ENCODE peak calls at places on chromosomes 7 and 10, in four cellular contexts. N is mesendoderm, Z is IMR-90, F is H9. T is an unnamed sample.

GRCh38 chr10:78780551-78780961 is 288.2 kb upstream of the ZMIZ1 start:
- DNase-seq in N (no peak), F (no peak), Z (no peak), T (no peak)

GRCh38 chr7:64528770-64529169 is 34.1 kb downstream of the ZNF680 start:
- DNase-seq in Z (no peak), F (no peak), N (no peak), T (no peak)

GRCh38 chr10:7340179-7340874 is 70.5 kb downstream of the SFMBT2 start:
- DNase-seq in Z (peak; percentile 10), F (no peak), N (peak; percentile 72), T (no peak)

GRCh38 chr10:48531486-48531885 is 73.4 kb downstream of the ARHGAP22 start:
- DNase-seq in F (peak; percentile 0), Z (no peak), N (no peak), T (no peak)

GRCh38 chr7:112371721-112372120 is 78.5 kb upstream of the IFRD1 start:
- DNase-seq in F (no peak), Z (peak; percentile 17), N (no peak), T (no peak)

GRCh38 chr7:106126170-106126938 is 14.2 kb upstream of the SYPL1 start:
- DNase-seq in Z (peak; percentile 82), N (no peak), F (no peak), T (no peak)

GRCh38 chr10:49678827-49679479 is 498 bp upstream of the C10orf53 start:
- DNase-seq in N (no peak), F (no peak), Z (no peak), T (peak; percentile 33)

GRCh38 chr7:5699951-5700384 is 81.5 kb downstream of the RNF216 start:
- DNase-seq in Z (peak; percentile 41), F (no peak), N (peak; percentile 56), T (no peak)

GRCh38 chr7:158428842-158429753 is 158.5 kb downstream of the PTPRN2 start:
- DNase-seq in Z (no peak), F (no peak), N (no peak), T (no peak)

GRCh38 chr10:128000660-128001059 is 93.8 kb downstream of the PTPRE start:
- DNase-seq in Z (no peak), N (no peak), F (no peak), T (no peak)

GRCh38 chr10:118805146-118805545 is 50.4 kb upstream of the CACUL1 start:
- DNase-seq in Z (no peak), F (no peak), N (no peak), T (no peak)

GRCh38 chr7:4786015-4786414 is 10.6 kb downstream of the AP5Z1 start:
- DNase-seq in N (no peak), F (no peak), Z (no peak), T (no peak)

GRCh38 chr7:21791046-21791445 is 154.7 kb downstream of the CDCA7L start:
- DNase-seq in F (no peak), Z (no peak), N (peak; percentile 13), T (no peak)

GRCh38 chr10:129631870-129632623 is 165.0 kb downstream of the MGMT start:
- DNase-seq in F (no peak), Z (no peak), N (no peak), T (no peak)

GRCh38 chr10:92839191-92840085 is 8.9 kb upstream of the EXOC6 start:
- DNase-seq in F (peak; percentile 82), N (peak; percentile 75), Z (peak; percentile 91), T (peak; percentile 95)

GRCh38 chr7:44072364-44073231 is 7.2 kb upstream of the PGAM2 start:
- DNase-seq in Z (peak; percentile 84), N (peak; percentile 83), F (peak; percentile 80), T (peak; percentile 65)

GRCh38 chr10:43166879-43167490 is 28.7 kb downstream of the CSGALNACT2 start:
- DNase-seq in N (no peak), Z (no peak), F (no peak), T (no peak)

GRCh38 chr7:157009170-157009777 is 1.2 kb downstream of the MNX1 start:
- DNase-seq in N (peak; percentile 73), F (no peak), Z (no peak), T (no peak)

GRCh38 chr10:68179016-68179415 is 52.9 kb downstream of the ATOH7 start:
- DNase-seq in F (no peak), Z (no peak), N (no peak), T (no peak)

GRCh38 chr7:140022582-140023211 is 40.1 kb downstream of the PARP12 start:
- DNase-seq in N (no peak), F (no peak), Z (peak; percentile 27), T (no peak)

GRCh38 chr7:54778696-54779285 is 19.8 kb upstream of the SEC61G start:
- DNase-seq in F (no peak), N (no peak), Z (peak; percentile 47), T (no peak)

GRCh38 chr10:130169136-130169888 is 33.1 kb downstream of the GLRX3 start:
- DNase-seq in N (peak; percentile 83), Z (peak; percentile 11), F (no peak), T (no peak)

GRCh38 chr7:50212016-50212325 is 92.5 kb upstream of the IKZF1 start:
- DNase-seq in N (no peak), Z (no peak), F (no peak), T (no peak)

GRCh38 chr7:91556956-91557650 is 292.9 kb downstream of the FZD1 start:
- DNase-seq in Z (no peak), N (no peak), F (no peak), T (no peak)

GRCh38 chr10:43461950-43462349 is 25.0 kb downstream of the ZNF487 start:
- DNase-seq in N (peak; percentile 80), Z (peak; percentile 85), F (no peak), T (no peak)

GRCh38 chr7:101558742-101559325 is 70.3 kb downstream of the MYL10 start:
- DNase-seq in Z (no peak), N (no peak), F (peak; percentile 30), T (no peak)

GRCh38 chr10:116815641-116816415 is 33.5 kb upstream of the ENO4 start:
- DNase-seq in F (no peak), Z (peak; percentile 67), N (no peak), T (no peak)

GRCh38 chr7:66205736-66206080 is 574 bp downstream of the TPST1 start:
- DNase-seq in N (peak; percentile 37), F (peak; percentile 41), Z (no peak), T (peak; percentile 73)

GRCh38 chr10:86079088-86079487 is 287.5 kb downstream of the GRID1 start:
- DNase-seq in Z (no peak), F (peak; percentile 67), N (peak; percentile 92), T (peak; percentile 50)

GRCh38 chr7:68030530-68030929 is 1033.9 kb downstream of the TYW1 start:
- DNase-seq in F (no peak), Z (no peak), N (no peak), T (no peak)

GRCh38 chr10:113061054-113061430 is 111.0 kb downstream of the TCF7L2 start:
- DNase-seq in Z (no peak), F (peak; percentile 14), N (no peak), T (no peak)

GRCh38 chr10:26841733-26842317 is 18.9 kb downstream of the ABI1 start:
- DNase-seq in N (no peak), Z (no peak), F (no peak), T (no peak)

GRCh38 chr10:26843736-26844135 is 17.0 kb downstream of the ABI1 start:
- DNase-seq in F (no peak), Z (no peak), N (no peak), T (no peak)

GRCh38 chr10:26840938-26841732 is 19.6 kb downstream of the ABI1 start:
- DNase-seq in F (no peak), Z (no peak), N (no peak), T (no peak)

GRCh38 chr10:26839966-26840627 is 20.7 kb downstream of the ABI1 start:
- DNase-seq in F (no peak), N (no peak), Z (peak; percentile 74), T (no peak)

GRCh38 chr10:26844381-26844780 is 16.4 kb downstream of the ABI1 start:
- DNase-seq in N (no peak), Z (no peak), F (no peak), T (no peak)
- H3K4me1 ChIP-seq in N (peaks cover 3% of the 10 kb centered on the region), Z (peaks cover 2% of the 10 kb centered on the region), F (peaks cover 6% of the 10 kb centered on the region), T (peaks cover 4% of the 10 kb centered on the region)

GRCh38 chr7:155585956-155586355 is 39.6 kb upstream of the CNPY1 start:
- DNase-seq in F (no peak), Z (no peak), N (no peak), T (no peak)
- H3K4ac ChIP-seq in F (no peak overlapping the region), Z (no peak overlapping the region), N (no peak overlapping the region), T (no peak overlapping the region)

GRCh38 chr7:98283127-98283886 is 1.8 kb downstream of the BRI3 start:
- DNase-seq in Z (peak; percentile 56), F (no peak), N (no peak), T (no peak)
- H3K4me1 ChIP-seq in Z (peaks cover 43% of the 10 kb centered on the region), F (no peaks in the 10 kb centered on the region), N (peaks cover 4% of the 10 kb centered on the region), T (peaks cover 7% of the 10 kb centered on the region)

DNA sequence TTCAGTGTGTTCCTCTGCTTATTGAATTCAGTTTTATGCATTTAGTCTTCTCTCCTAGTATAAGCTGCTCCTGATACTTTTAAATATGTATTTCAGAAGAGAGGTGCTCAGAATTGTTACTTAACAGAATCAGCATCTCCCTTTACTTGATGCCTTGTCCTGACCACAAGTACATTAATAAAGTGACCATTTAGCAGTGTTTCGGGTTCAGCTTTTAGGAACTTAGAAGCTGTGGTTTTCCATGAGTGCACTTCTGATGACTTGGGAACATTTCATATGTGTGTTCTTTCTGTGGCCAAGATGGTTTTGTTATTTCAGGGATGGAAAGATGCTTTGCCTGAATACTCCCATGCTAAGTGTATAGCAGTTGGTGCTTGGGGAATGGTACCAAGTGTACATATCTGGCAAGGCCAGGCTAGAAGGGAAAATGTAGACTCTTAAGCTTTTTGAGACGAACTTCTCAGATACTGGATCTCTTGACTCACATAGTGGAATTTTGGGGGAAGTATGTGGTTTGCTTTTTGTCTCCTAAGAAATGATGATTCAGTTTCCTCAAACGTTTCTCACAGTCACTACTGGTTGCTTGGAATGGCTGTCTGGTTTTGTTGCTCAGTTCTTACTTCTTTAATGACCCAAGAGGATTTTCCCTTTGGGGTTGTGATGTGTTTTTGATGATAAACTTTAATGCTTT is 17.2 kb downstream of the SGPL1 start:
- DNase-seq in Z (peak; percentile 93), N (no peak), F (no peak), T (no peak)
- H3K4ac ChIP-seq in Z (peak overlapping the region; percentile 68), N (no peak overlapping the region), F (no peak overlapping the region), T (no peak overlapping the region)

DNA sequence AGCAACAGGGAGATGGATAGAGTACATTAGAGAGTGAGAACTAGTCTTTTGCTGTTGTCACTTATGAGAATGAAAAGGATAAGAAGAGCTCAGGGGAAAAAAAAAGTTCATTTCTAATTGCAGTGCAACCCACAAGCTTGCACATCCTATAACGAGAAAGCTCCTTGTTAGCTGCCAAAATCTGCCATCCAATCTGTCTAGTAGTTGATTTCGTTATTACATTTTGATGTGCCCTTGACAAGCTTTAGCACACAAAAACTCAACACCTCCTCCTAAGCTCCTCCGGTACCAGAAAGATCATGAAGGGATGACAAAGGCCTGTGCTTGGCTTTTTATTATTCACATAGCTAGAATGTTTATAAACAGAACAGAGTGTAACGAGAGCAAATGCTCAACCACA is 519.4 kb downstream of the SUGCT start:
- DNase-seq in Z (no peak), F (no peak), N (no peak), T (no peak)
- H3K4me1 ChIP-seq in Z (no peaks in the 10 kb centered on the region), F (no peaks in the 10 kb centered on the region), N (no peaks in the 10 kb centered on the region), T (no peaks in the 10 kb centered on the region)

DNA sequence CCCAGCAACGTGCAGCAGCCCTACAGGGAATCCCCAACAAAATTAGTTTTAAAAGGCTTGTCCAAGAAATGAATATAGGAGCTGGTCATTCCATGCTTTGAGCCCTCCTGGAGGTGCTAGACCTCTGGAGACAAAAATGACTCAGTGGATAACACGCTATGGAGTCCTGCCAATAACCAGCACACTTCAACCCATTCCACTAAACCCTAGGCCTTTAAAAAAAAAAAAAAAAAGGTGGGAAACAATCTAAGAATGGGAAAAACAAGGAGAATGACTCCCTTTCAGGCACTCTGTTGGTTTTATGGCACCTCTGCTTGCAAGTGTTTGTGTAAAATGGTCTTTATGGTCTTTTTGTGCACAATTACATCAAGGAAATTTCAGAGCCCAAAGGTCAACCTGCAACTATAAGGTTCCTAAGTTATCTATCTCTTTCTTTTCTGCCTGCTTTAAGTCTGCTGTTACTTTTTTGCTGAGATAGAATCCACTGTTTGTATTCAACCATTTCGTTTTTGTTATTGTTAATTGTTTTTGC is 21.3 kb downstream of the AVL9 start:
- DNase-seq in Z (no peak), F (no peak), N (no peak), T (no peak)
- H3K4ac ChIP-seq in Z (no peak overlapping the region), F (no peak overlapping the region), N (no peak overlapping the region), T (no peak overlapping the region)